ENCODE peak calls at places on chromosomes 3 and 15, in eight cellular contexts. C is breast epithelium, H is ascending aorta, B is cardiac muscle cell, A is body of pancreas, E is GM23338, X is endothelial cell of umbilical vein, Y is BJ. P is an unnamed sample.

GRCh38 chr3:159788291-159788690 is 200.3 kb upstream of the IL12A start:
- DNase-seq in Y (no peak), E (no peak), C (no peak), X (no peak), A (no peak), B (peak), H (no peak), P (peak)

GRCh38 chr15:48421362-48421761 is 90.1 kb downstream of the DUT start:
- DNase-seq in Y (no peak), C (no peak), H (no peak), B (no peak), X (no peak), A (no peak), E (peak), P (no peak)

GRCh38 chr15:89377842-89378698 is 43.4 kb upstream of the POLG start:
- DNase-seq in A (no peak), X (no peak), H (no peak), E (peak), C (peak), B (no peak), Y (no peak), P (no peak)

GRCh38 chr15:40252141-40252437 is 13.2 kb downstream of the PAK6 start:
- DNase-seq in H (no peak), C (no peak), A (no peak), Y (no peak), X (no peak), B (no peak), E (no peak), P (no peak)

GRCh38 chr3:37762698-37763097 is 99.0 kb upstream of the CTDSPL start:
- DNase-seq in H (peak), Y (no peak), E (no peak), B (peak), A (no peak), X (no peak), C (no peak), P (no peak)

GRCh38 chr3:169362261-169362660 is 301.3 kb downstream of the MECOM start:
- DNase-seq in H (no peak), C (no peak), X (peak), A (peak), B (peak), Y (no peak), E (no peak), P (peak)

GRCh38 chr3:43171770-43172169 is 65.9 kb upstream of the POMGNT2 start:
- DNase-seq in C (no peak), Y (no peak), A (no peak), E (no peak), B (no peak), H (no peak), X (no peak), P (no peak)

GRCh38 chr15:51333571-51333970 is 4.8 kb downstream of the CYP19A1 start:
- DNase-seq in Y (no peak), B (no peak), A (no peak), X (no peak), C (no peak), E (no peak), H (no peak), P (no peak)

GRCh38 chr15:51093865-51094605 is 671 bp downstream of the TNFAIP8L3 start:
- DNase-seq in H (peak), C (no peak), Y (no peak), X (peak), B (peak), E (peak), A (no peak), P (no peak)

GRCh38 chr3:190229632-190230424 is 92.4 kb downstream of the CLDN1 start:
- DNase-seq in X (peak), H (no peak), C (no peak), E (no peak), Y (peak), A (no peak), B (no peak), P (peak)

GRCh38 chr3:134148534-134148933 is 102.1 kb downstream of the RYK start:
- DNase-seq in X (no peak), B (no peak), Y (no peak), H (no peak), C (no peak), E (no peak), A (no peak), P (peak)

GRCh38 chr15:69820819-69821218 is 276.9 kb downstream of the TLE3 start:
- DNase-seq in A (peak), B (no peak), C (no peak), Y (no peak), H (no peak), E (peak), X (no peak), P (peak)

GRCh38 chr15:64681424-64682024 is 93.9 kb downstream of the RBPMS2 start:
- DNase-seq in B (peak), C (no peak), X (peak), Y (no peak), H (no peak), E (peak), A (peak), P (peak)

GRCh38 chr3:194485471-194485875 is 1.3 kb downstream of the ATP13A3 start:
- DNase-seq in A (no peak), H (no peak), X (peak), E (no peak), Y (no peak), C (no peak), B (peak), P (no peak)

GRCh38 chr3:99808163-99808794 is 9.4 kb upstream of the CMSS1 start:
- DNase-seq in A (peak), H (peak), C (no peak), Y (no peak), E (peak), B (peak), X (peak), P (peak)

GRCh38 chr3:114571363-114571762 is 277.5 kb downstream of the TIGIT start:
- DNase-seq in C (no peak), Y (no peak), X (no peak), A (no peak), E (peak), B (no peak), H (no peak), P (no peak)

GRCh38 chr3:98670020-98670419 is 76.6 kb upstream of the CPOX start:
- DNase-seq in C (no peak), H (no peak), X (no peak), B (no peak), A (no peak), Y (no peak), E (no peak), P (no peak)

GRCh38 chr3:114207768-114208167 is 28.9 kb upstream of the DRD3 start:
- DNase-seq in B (no peak), C (no peak), H (no peak), A (no peak), X (no peak), E (no peak), Y (no peak), P (no peak)

GRCh38 chr3:126960604-126960995 is 22.3 kb upstream of the PLXNA1 start:
- DNase-seq in B (no peak), H (no peak), A (peak), Y (no peak), E (no peak), C (no peak), X (no peak), P (no peak)

GRCh38 chr3:87198774-87199173 is 28.3 kb upstream of the CHMP2B start:
- DNase-seq in Y (no peak), A (no peak), E (no peak), C (no peak), H (no peak), B (no peak), X (no peak), P (no peak)

GRCh38 chr15:69666921-69667811 is 214.5 kb downstream of the RPLP1 start:
- DNase-seq in Y (no peak), H (no peak), C (no peak), E (no peak), B (no peak), A (no peak), X (no peak), P (no peak)

GRCh38 chr3:47536967-47537366 is 23.5 kb upstream of the ELP6 start:
- DNase-seq in B (no peak), A (no peak), Y (no peak), H (no peak), X (no peak), E (no peak), C (no peak), P (no peak)

GRCh38 chr15:28017423-28017924 is 81.6 kb downstream of the OCA2 start:
- DNase-seq in B (no peak), H (no peak), Y (no peak), X (no peak), C (no peak), A (no peak), E (peak), P (no peak)

GRCh38 chr15:101439920-101440319 is 49.6 kb downstream of the PCSK6 start:
- DNase-seq in A (no peak), C (peak), X (no peak), E (no peak), Y (peak), H (no peak), B (peak), P (no peak)

GRCh38 chr3:56054827-56055226 is 413.4 kb downstream of the ERC2 start:
- DNase-seq in A (no peak), E (peak), H (no peak), X (no peak), C (no peak), B (no peak), Y (no peak), P (no peak)

GRCh38 chr3:155428558-155428957 is 135.1 kb upstream of the STRIT1 start:
- DNase-seq in H (no peak), Y (peak), A (no peak), E (no peak), C (no peak), B (no peak), X (no peak), P (no peak)

GRCh38 chr3:65776494-65776893 is 262.2 kb downstream of the MAGI1 start:
- DNase-seq in Y (peak), H (no peak), E (no peak), X (no peak), C (no peak), A (no peak), B (no peak), P (peak)

DNA sequence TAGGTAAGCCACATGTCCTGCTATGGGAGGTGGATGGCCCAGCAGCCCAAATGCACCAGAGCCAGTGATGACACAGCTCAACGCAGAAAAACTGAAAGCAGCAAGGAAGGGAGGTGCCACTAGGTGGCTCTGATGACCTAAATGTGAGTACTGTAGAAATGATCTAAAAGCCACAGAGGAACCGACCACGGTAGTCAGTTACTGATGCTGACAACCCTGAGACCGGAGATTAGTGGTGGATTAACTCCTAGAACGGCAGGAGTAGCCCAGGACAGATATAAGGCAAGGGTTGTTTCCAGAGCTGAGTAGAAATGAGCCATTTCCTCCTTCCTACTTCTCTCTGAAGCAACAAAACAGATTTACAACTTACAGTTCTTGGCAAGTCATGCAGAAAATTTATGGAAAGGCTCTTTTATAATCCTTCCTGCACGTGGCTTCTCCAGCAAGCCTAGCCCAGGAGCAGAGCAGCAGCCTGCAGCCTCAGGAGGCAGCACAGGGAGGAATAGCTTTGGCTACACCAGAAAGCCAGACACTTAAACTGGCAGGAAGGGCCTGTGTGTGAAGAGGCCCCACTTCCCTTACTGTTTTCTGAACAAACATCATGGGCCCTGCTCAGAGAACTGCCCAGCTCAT is 13.1 kb downstream of the FBXL22 start:
- DNase-seq in A (peak), X (peak), H (peak), E (peak), B (peak), Y (no peak), C (peak), P (peak)
- TF ChIP-seq CTCF in A (peak), X (peak), H (peak), E (peak), B (peak), Y (peak), C (peak), P (peak)

DNA sequence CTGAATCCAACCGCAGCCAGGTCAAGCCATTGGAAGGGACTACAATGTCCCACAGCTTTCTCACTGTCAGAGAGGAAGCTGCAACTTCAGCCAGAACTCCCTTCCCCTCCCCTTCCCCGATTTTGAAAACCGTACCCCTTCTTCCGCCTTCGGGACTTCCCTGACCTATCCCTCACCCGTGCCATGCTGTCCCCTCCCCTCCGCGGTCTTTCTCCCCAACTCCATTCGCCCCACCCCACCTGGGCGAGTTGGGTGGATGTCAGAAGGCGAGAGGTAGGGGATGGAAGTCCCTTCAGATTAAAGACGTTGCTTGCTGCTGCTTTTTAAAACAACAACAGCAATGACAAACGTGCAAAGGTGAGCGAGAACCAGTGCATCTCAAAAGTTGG is 723 bp downstream of the CPNE4 start:
- DNase-seq in A (no peak), E (peak), H (no peak), X (no peak), C (no peak), Y (no peak), B (no peak), P (no peak)
- H3K4me3 ChIP-seq in A (no peak), E (peak), H (peak), X (no peak), C (peak), Y (no peak), B (peak), P (peak)

GRCh38 chr3:192772495-192772894 is 45.2 kb upstream of the FGF12 start:
- DNase-seq in Y (no peak), B (peak), C (no peak), A (no peak), X (peak), E (peak), H (no peak), P (no peak)
- TF ChIP-seq CTCF in Y (peak), B (peak), C (peak), A (no peak), X (peak), E (peak), H (no peak), P (peak)

DNA sequence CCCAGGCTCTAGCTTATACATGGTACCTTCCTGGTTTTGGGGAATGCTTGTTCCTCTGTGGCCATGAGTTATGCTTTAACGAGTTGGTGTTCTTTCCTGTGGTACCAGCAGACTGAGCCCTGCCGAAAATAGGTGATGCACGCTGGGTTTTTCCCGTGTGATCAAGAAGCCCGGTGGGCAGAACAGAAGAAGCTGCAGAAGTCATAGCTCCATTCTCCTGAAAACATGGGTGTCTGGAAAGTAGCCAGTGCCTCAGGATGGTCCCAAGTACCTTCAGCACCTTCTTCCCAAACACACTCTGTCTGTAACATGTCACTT is 25.2 kb downstream of the MAPKBP1 start:
- DNase-seq in E (no peak), C (no peak), H (no peak), X (no peak), Y (no peak), B (no peak), A (no peak), P (no peak)
- H3K4me3 ChIP-seq in E (no peak), C (no peak), H (no peak), X (no peak), Y (no peak), B (no peak), A (no peak), P (no peak)

GRCh38 chr15:80936288-80937078 is 53.1 kb downstream of the MESD start:
- DNase-seq in Y (no peak), A (no peak), C (no peak), H (no peak), X (no peak), E (no peak), B (no peak), P (no peak)
- TF ChIP-seq CTCF in Y (no peak), A (no peak), C (no peak), H (no peak), X (no peak), E (peak), B (no peak), P (no peak)

DNA sequence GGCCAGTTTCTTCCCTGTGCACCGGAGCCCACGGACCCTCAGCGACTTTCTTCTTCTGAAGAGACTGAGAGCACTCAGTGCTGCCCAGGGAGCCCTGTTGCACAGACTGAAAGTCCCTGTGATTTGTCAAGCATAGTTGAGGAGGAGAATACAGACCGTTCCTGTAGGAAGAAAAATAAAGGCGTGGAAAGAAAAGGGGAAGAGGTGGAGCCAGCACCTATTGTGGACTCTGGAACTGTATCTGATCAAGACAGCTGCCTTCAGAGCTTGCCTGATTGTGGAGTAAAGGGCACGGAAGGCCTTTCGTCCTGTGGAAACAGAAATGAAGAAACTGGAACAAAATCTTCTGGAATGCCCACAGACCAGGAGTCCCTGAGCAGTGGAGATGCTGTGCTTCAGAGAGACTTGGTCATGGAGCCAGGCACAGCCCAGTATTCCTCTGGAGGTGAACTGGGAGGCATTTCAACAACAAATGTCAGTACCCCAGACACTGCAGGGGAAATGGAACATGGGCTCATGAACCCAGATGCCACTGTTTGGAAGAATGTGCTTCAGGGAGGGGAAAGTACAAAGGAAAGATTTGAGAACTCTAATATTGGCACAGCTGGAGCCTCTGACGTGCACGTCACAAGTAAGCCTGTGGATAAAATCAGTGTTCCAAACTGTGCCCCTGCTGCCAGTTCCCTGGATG is 198.8 kb downstream of the AKAP13 start:
- DNase-seq in C (no peak), X (peak), E (no peak), H (peak), A (peak), Y (no peak), B (peak), P (no peak)
- H3K4me3 ChIP-seq in C (peak), X (peak), E (no peak), H (peak), A (no peak), Y (no peak), B (no peak), P (no peak)

GRCh38 chr15:66698971-66699370 is 3.1 kb upstream of the SMAD6 start:
- DNase-seq in B (no peak), X (no peak), E (peak), H (no peak), Y (no peak), A (no peak), C (no peak), P (no peak)

GRCh38 chr15:66700802-66701421 is 1.1 kb upstream of the SMAD6 start:
- DNase-seq in A (peak), B (peak), Y (no peak), C (peak), E (peak), H (peak), X (peak), P (peak)

GRCh38 chr15:66696770-66697169 is 5.3 kb upstream of the SMAD6 start:
- DNase-seq in X (no peak), B (no peak), Y (no peak), E (no peak), C (no peak), H (no peak), A (no peak), P (no peak)

GRCh38 chr15:66700412-66700801 is 1.6 kb upstream of the SMAD6 start:
- DNase-seq in H (no peak), E (no peak), X (no peak), B (no peak), A (no peak), Y (no peak), C (no peak), P (no peak)

GRCh38 chr15:66698318-66698961 is 3.6 kb upstream of the SMAD6 start:
- DNase-seq in Y (no peak), H (peak), B (peak), X (peak), C (no peak), A (peak), E (peak), P (no peak)
- TF ChIP-seq CTCF in Y (peak), H (peak), B (peak), X (peak), C (peak), A (peak), E (peak), P (peak)

GRCh38 chr3:187011915-187012314 is 81.6 kb downstream of the ST6GAL1 start:
- DNase-seq in X (peak), E (no peak), Y (no peak), B (no peak), H (no peak), A (no peak), C (no peak), P (no peak)
- H3K4me3 ChIP-seq in X (no peak), E (no peak), Y (no peak), B (no peak), H (no peak), A (no peak), C (no peak), P (no peak)